ENCODE peak calls at places on chromosome 22, in six cellular contexts. Q is psoas muscle, N is H1, P is HL-60, K is Peyer's patch, J is GM06990. D is an unnamed sample.

GRCh38 chr22:44357296-44357961 is 44.7 kb upstream of the SHISAL1 start:
- DNase-seq in Q (no peak), N (no peak), P (no peak), K (peak; percentile 25), J (no peak), D (no peak)

GRCh38 chr22:24289138-24289537 is 18.5 kb downstream of the SPECC1L start:
- DNase-seq in Q (no peak), N (no peak), P (no peak), K (no peak), J (no peak), D (no peak)

GRCh38 chr22:30485362-30485988 is 13.7 kb upstream of the SEC14L3 start:
- DNase-seq in Q (peak; percentile 44), N (peak; percentile 44), P (peak; percentile 65), K (peak; percentile 77), J (peak; percentile 49), D (no peak)

GRCh38 chr22:21106000-21106399 is 60.3 kb downstream of the LRRC74B start:
- DNase-seq in Q (no peak), N (no peak), P (no peak), K (no peak), J (no peak), D (no peak)

GRCh38 chr22:11627798-11628650 is 3900.0 kb upstream of the OR11H1 start:
- DNase-seq in Q (no peak), N (no peak), P (no peak), K (peak; percentile 49), J (no peak), D (no peak)

GRCh38 chr22:39174498-39175120 is 22.1 kb upstream of the CBX7 start:
- DNase-seq in Q (peak; percentile 79), N (peak; percentile 100), P (no peak), K (peak; percentile 67), J (no peak), D (no peak)

GRCh38 chr22:41367680-41368542 is 13.8 kb upstream of the TEF start:
- DNase-seq in Q (no peak), N (no peak), P (no peak), K (no peak), J (no peak), D (no peak)

GRCh38 chr22:50705219-50705691 is 32.6 kb downstream of the SHANK3 start:
- DNase-seq in Q (no peak), N (peak; percentile 44), P (peak; percentile 88), K (no peak), J (no peak), D (no peak)

GRCh38 chr22:23243006-23243573 is 62.8 kb downstream of the BCR start:
- DNase-seq in Q (no peak), N (peak; percentile 68), P (no peak), K (no peak), J (peak; percentile 33), D (no peak)

GRCh38 chr22:41563051-41563711 is 2.4 kb downstream of the CSDC2 start:
- DNase-seq in Q (no peak), N (no peak), P (no peak), K (peak; percentile 22), J (no peak), D (no peak)

GRCh38 chr22:39125622-39126021 is 26.9 kb downstream of the CBX7 start:
- DNase-seq in Q (no peak), N (no peak), P (no peak), K (no peak), J (no peak), D (no peak)

GRCh38 chr22:39556970-39557811 is 13.4 kb upstream of the CACNA1I start:
- DNase-seq in Q (no peak), N (no peak), P (no peak), K (no peak), J (no peak), D (no peak)

GRCh38 chr22:42361523-42361922 is 70.7 kb downstream of the NFAM1 start:
- DNase-seq in Q (no peak), N (no peak), P (no peak), K (no peak), J (no peak), D (no peak)

GRCh38 chr22:34841321-34841901 is 224.5 kb upstream of the ISX start:
- DNase-seq in Q (no peak), N (peak; percentile 61), P (no peak), K (no peak), J (no peak), D (no peak)

GRCh38 chr22:39311592-39312400 is 7.6 kb downstream of the RPL3 start:
- DNase-seq in Q (no peak), N (no peak), P (peak; percentile 32), K (peak; percentile 48), J (peak; percentile 62), D (no peak)

GRCh38 chr22:50169774-50170341 is 673 bp upstream of the PANX2 start:
- DNase-seq in Q (peak; percentile 16), N (no peak), P (peak; percentile 43), K (no peak), J (peak; percentile 41), D (no peak)

GRCh38 chr22:24951942-24952836 is at the start of gene KIAA1671:
- DNase-seq in Q (peak; percentile 85), N (peak; percentile 84), P (peak; percentile 63), K (peak; percentile 96), J (peak; percentile 79), D (no peak)

GRCh38 chr22:27405672-27406388 is 395.7 kb downstream of the MN1 start:
- DNase-seq in Q (peak; percentile 65), N (peak; percentile 25), P (peak; percentile 29), K (peak; percentile 68), J (peak; percentile 11), D (no peak)

GRCh38 chr22:27370281-27370680 is 431.3 kb downstream of the MN1 start:
- DNase-seq in Q (no peak), N (no peak), P (peak; percentile 79), K (no peak), J (no peak), D (no peak)

GRCh38 chr22:49415219-49415951 is 412.3 kb downstream of the BRD1 start:
- DNase-seq in Q (no peak), N (no peak), P (no peak), K (no peak), J (no peak), D (no peak)

GRCh38 chr22:24104307-24105017 is 76.8 kb upstream of the SUSD2 start:
- DNase-seq in Q (no peak), N (no peak), P (no peak), K (peak; percentile 21), J (no peak), D (no peak)

GRCh38 chr22:42688914-42689275 is 31.8 kb downstream of the A4GALT start:
- DNase-seq in Q (no peak), N (no peak), P (no peak), K (no peak), J (no peak), D (no peak)

GRCh38 chr22:28505416-28506156 is 174.1 kb downstream of the TTC28 start:
- DNase-seq in Q (peak; percentile 11), N (no peak), P (no peak), K (no peak), J (no peak), D (no peak)
- H3K4me3 ChIP-seq in Q (no peak overlapping the region), N (no peak overlapping the region), P (no peak overlapping the region), K (no peak overlapping the region), J (no peak overlapping the region), D (no peak overlapping the region)

DNA sequence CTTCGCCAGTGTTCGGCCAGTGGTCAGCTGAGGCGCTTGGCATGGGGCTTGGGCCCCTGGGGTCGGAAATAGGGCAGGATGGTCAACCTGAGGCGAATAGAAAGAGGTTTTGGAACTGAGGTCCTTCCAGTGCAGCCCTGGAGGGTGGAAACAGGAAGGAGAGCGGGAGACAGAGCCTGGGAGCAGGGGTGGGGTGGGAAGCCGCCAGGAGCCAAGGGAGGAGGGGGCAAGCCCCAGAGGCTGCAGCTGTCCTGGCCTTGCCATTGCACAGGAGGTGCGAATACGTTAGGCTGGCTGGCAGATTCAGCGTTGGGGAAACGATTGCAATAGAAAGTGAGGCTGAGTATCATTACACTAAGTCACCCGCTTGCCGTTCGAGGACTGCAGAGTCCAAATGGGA is 13.9 kb upstream of the KCTD17 start:
- DNase-seq in Q (no peak), N (no peak), P (no peak), K (no peak), J (no peak), D (no peak)
- TF ChIP-seq CTCF in Q (no peak), N (no peak), P (no peak), K (no peak), J (no peak), D (no peak)

GRCh38 chr22:22237521-22237920 is 7.1 kb upstream of the VPREB1 start:
- DNase-seq in Q (no peak), N (no peak), P (no peak), K (no peak), J (no peak), D (no peak)

GRCh38 chr22:22233081-22233480 is 11.5 kb upstream of the VPREB1 start:
- DNase-seq in Q (no peak), N (no peak), P (no peak), K (no peak), J (no peak), D (no peak)

GRCh38 chr22:22239311-22239939 is 5.2 kb upstream of the VPREB1 start:
- DNase-seq in Q (no peak), N (no peak), P (no peak), K (no peak), J (no peak), D (no peak)

GRCh38 chr22:22230438-22230837 is 14.1 kb upstream of the VPREB1 start:
- DNase-seq in Q (no peak), N (no peak), P (no peak), K (no peak), J (no peak), D (no peak)

GRCh38 chr22:22235564-22235963 is 9.0 kb upstream of the VPREB1 start:
- DNase-seq in Q (no peak), N (no peak), P (peak; percentile 30), K (no peak), J (no peak), D (peak; percentile 52)
- H3K4me3 ChIP-seq in Q (no peak overlapping the region), N (no peak overlapping the region), P (no peak overlapping the region), K (no peak overlapping the region), J (no peak overlapping the region), D (no peak overlapping the region)

GRCh38 chr22:19716041-19716828 is 1.9 kb downstream of the SEPTIN5 start:
- DNase-seq in Q (peak; percentile 7), N (no peak), P (no peak), K (no peak), J (no peak), D (no peak)

GRCh38 chr22:19714320-19715252 is at the start of gene SEPTIN5:
- DNase-seq in Q (peak; percentile 22), N (no peak), P (no peak), K (no peak), J (no peak), D (no peak)

GRCh38 chr22:19713228-19713627 is 1.1 kb upstream of the SEPTIN5 start:
- DNase-seq in Q (peak; percentile 9), N (no peak), P (no peak), K (no peak), J (no peak), D (no peak)

GRCh38 chr22:19715286-19715939 is 1.1 kb downstream of the SEPTIN5 start:
- DNase-seq in Q (peak; percentile 8), N (no peak), P (no peak), K (no peak), J (no peak), D (no peak)

DNA sequence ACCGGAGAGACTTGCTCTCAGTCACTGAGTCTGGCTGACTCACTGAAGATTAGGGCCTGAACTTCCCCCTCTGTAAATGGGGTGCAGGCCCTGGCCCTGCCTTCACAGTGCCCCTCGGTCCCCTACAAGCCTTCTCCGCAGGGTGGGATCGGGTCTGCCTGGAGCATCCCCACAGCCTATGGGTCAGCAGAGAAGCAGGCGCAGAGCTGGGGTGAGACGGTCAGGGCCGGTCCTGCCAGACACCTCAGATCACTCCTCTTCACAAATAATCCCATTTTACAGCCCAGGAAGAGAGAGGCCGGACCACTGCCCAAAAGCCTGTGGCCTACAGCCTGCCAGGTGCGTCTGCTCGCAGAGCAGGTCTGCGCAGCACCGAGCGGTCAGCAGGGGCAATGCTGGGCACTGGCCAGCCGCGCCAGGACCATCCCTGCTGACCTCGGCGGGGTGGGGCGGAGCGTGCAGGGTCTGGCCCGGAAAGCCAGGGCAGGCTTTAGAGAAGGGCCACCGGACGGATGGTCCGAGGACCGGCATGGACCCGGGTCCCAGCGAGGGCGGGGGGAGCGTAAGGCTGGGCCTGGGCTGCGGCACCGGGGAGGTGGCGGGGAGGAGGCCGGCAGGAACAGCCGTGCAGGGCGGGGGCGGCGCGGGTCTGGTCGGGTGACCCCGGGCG is 518 bp upstream of the SEPTIN5 start:
- DNase-seq in Q (peak; percentile 43), N (no peak), P (no peak), K (no peak), J (no peak), D (no peak)
- TF ChIP-seq CTCF in Q (no peak), N (peak; percentile 2), P (no peak), K (no peak), J (no peak), D (no peak)

D was measured in GM12864.